ENCODE peak calls at places on chromosome 2, in nine cellular contexts. J is caudate nucleus; I is IMR-90; X is cardiac fibroblast; R is GM19239; C is activated CD4-positive, alpha-beta T cell treated with anti-CD3 and anti-CD28 coated beads, Interleukin-2, amount 10 ng/mL, durations not matched to agents 24 days and 14 days; F is left ventricle myocardium superior; G is PC-9; D is choroid plexus epithelial cell. Y is an unnamed sample.

GRCh38 chr2:23385748-23386421 is 906 bp downstream of the KLHL29 start:
- DNase-seq in J (no peak), I (no peak), X (peak; percentile 30), R (no peak), C (peak; percentile 72), F (peak; percentile 52), G (peak; percentile 19), D (no peak), Y (peak; percentile 54)

GRCh38 chr2:4937550-4937949 is 754.6 kb upstream of the SOX11 start:
- DNase-seq in J (no peak), I (no peak), X (no peak), R (no peak), C (no peak), F (no peak), G (no peak), D (peak; percentile 77), Y (peak; percentile 57)

GRCh38 chr2:223723954-223724411 is 113.4 kb downstream of the AP1S3 start:
- DNase-seq in J (no peak), I (no peak), X (no peak), R (no peak), C (no peak), F (no peak), G (no peak), D (no peak), Y (no peak)

GRCh38 chr2:209472386-209472832 is 48.6 kb downstream of the MAP2 start:
- DNase-seq in J (no peak), I (peak; percentile 69), X (peak; percentile 86), R (no peak), C (no peak), F (no peak), G (peak; percentile 6), D (peak; percentile 89), Y (no peak)

GRCh38 chr2:146837857-146838256 is 1007.0 kb upstream of the ACVR2A start:
- DNase-seq in J (no peak), I (no peak), X (no peak), R (no peak), C (no peak), F (no peak), G (peak; percentile 27), D (no peak), Y (no peak)

GRCh38 chr2:154836622-154837021 is 138.1 kb downstream of the KCNJ3 start:
- DNase-seq in J (no peak), I (no peak), X (no peak), R (no peak), C (no peak), F (no peak), G (no peak), D (no peak), Y (no peak)

GRCh38 chr2:112138143-112139032 is at the start of gene FBLN7:
- DNase-seq in J (no peak), I (no peak), X (peak; percentile 27), R (no peak), C (peak; percentile 62), F (no peak), G (peak; percentile 16), D (peak; percentile 11), Y (peak; percentile 15)

GRCh38 chr2:151258121-151258520 is 3.5 kb downstream of the RBM43 start:
- DNase-seq in J (no peak), I (peak; percentile 91), X (peak; percentile 83), R (no peak), C (no peak), F (no peak), G (no peak), D (peak; percentile 94), Y (no peak)

GRCh38 chr2:20067992-20068727 is 16.7 kb upstream of the LAPTM4A start:
- DNase-seq in J (no peak), I (peak; percentile 96), X (peak; percentile 87), R (no peak), C (no peak), F (no peak), G (no peak), D (peak; percentile 95), Y (no peak)

GRCh38 chr2:10659898-10660568 is 29.7 kb downstream of the NOL10 start:
- DNase-seq in J (no peak), I (peak; percentile 90), X (peak; percentile 80), R (no peak), C (peak; percentile 84), F (peak; percentile 65), G (peak; percentile 76), D (peak; percentile 88), Y (peak; percentile 76)

GRCh38 chr2:232073699-232074098 is 112.2 kb downstream of the DIS3L2 start:
- DNase-seq in J (no peak), I (no peak), X (no peak), R (no peak), C (no peak), F (no peak), G (no peak), D (no peak), Y (no peak)

GRCh38 chr2:237227190-237227988 is 141.7 kb downstream of the COPS8 start:
- DNase-seq in J (no peak), I (peak; percentile 97), X (peak; percentile 87), R (no peak), C (peak; percentile 59), F (no peak), G (peak; percentile 46), D (peak; percentile 92), Y (peak; percentile 68)

GRCh38 chr2:218216674-218217365 is at the start of gene ARPC2:
- DNase-seq in J (peak; percentile 93), I (peak; percentile 97), X (peak; percentile 97), R (peak; percentile 80), C (peak; percentile 99), F (peak; percentile 98), G (peak; percentile 91), D (peak; percentile 97), Y (peak; percentile 91)

GRCh38 chr2:206193643-206194382 is 34.1 kb downstream of the EEF1B2 start:
- DNase-seq in J (no peak), I (no peak), X (peak; percentile 32), R (no peak), C (no peak), F (no peak), G (no peak), D (no peak), Y (no peak)

GRCh38 chr2:191675807-191676667 is 1.9 kb upstream of the NABP1 start:
- DNase-seq in J (peak; percentile 10), I (no peak), X (peak; percentile 43), R (no peak), C (peak; percentile 91), F (peak; percentile 33), G (no peak), D (peak; percentile 57), Y (no peak)

GRCh38 chr2:24818721-24819167 is 25.5 kb downstream of the CENPO start:
- DNase-seq in J (no peak), I (peak; percentile 63), X (peak; percentile 42), R (no peak), C (no peak), F (no peak), G (no peak), D (peak; percentile 62), Y (no peak)

GRCh38 chr2:39431592-39432316 is 5.3 kb downstream of the MAP4K3 start:
- DNase-seq in J (no peak), I (peak; percentile 45), X (peak; percentile 58), R (no peak), C (no peak), F (no peak), G (no peak), D (peak; percentile 66), Y (no peak)

GRCh38 chr2:239433777-239434396 is 33.1 kb upstream of the HDAC4 start:
- DNase-seq in J (no peak), I (peak; percentile 71), X (no peak), R (no peak), C (no peak), F (no peak), G (no peak), D (no peak), Y (no peak)

GRCh38 chr2:195639959-195640358 is 17.1 kb upstream of the SLC39A10 start:
- DNase-seq in J (no peak), I (no peak), X (no peak), R (no peak), C (no peak), F (no peak), G (no peak), D (no peak), Y (no peak)

GRCh38 chr2:106701134-106701994 is 184.6 kb downstream of the ST6GAL2 start:
- DNase-seq in J (no peak), I (no peak), X (no peak), R (no peak), C (no peak), F (no peak), G (no peak), D (no peak), Y (no peak)

GRCh38 chr2:150532883-150533282 is 45.4 kb upstream of the RND3 start:
- DNase-seq in J (no peak), I (peak; percentile 82), X (peak; percentile 61), R (no peak), C (no peak), F (no peak), G (no peak), D (peak; percentile 81), Y (no peak)

GRCh38 chr2:17557596-17557995 is 17.1 kb downstream of the VSNL1 start:
- DNase-seq in J (no peak), I (no peak), X (no peak), R (no peak), C (no peak), F (no peak), G (no peak), D (no peak), Y (no peak)

GRCh38 chr2:162828545-162828944 is 10.0 kb downstream of the KCNH7 start:
- DNase-seq in J (no peak), I (no peak), X (no peak), R (no peak), C (no peak), F (no peak), G (no peak), D (no peak), Y (no peak)

GRCh38 chr2:179252439-179252838 is 12.2 kb downstream of the SESTD1 start:
- DNase-seq in J (no peak), I (no peak), X (no peak), R (no peak), C (no peak), F (no peak), G (no peak), D (no peak), Y (no peak)

GRCh38 chr2:218882463-218882821 is 1.8 kb downstream of the WNT10A start:
- DNase-seq in J (no peak), I (no peak), X (no peak), R (no peak), C (no peak), F (no peak), G (no peak), D (no peak), Y (no peak)

GRCh38 chr2:28583899-28584553 is 88.2 kb downstream of the PLB1 start:
- DNase-seq in J (peak; percentile 84), I (peak; percentile 97), X (peak; percentile 90), R (no peak), C (peak; percentile 82), F (peak; percentile 73), G (peak; percentile 83), D (peak; percentile 96), Y (peak; percentile 89)

GRCh38 chr2:69012310-69013122 is 463 bp upstream of the ANTXR1 start:
- DNase-seq in J (peak; percentile 54), I (peak; percentile 76), X (no peak), R (peak; percentile 36), C (peak; percentile 83), F (peak; percentile 83), G (peak; percentile 57), D (peak; percentile 78), Y (peak; percentile 69)

GRCh38 chr2:19682493-19682892 is 219.3 kb downstream of the TTC32 start:
- DNase-seq in J (no peak), I (peak; percentile 31), X (no peak), R (no peak), C (no peak), F (no peak), G (no peak), D (no peak), Y (no peak)

GRCh38 chr2:64274399-64275173 is 130.4 kb upstream of the PELI1 start:
- DNase-seq in J (no peak), I (no peak), X (no peak), R (no peak), C (no peak), F (no peak), G (no peak), D (no peak), Y (no peak)

GRCh38 chr2:124908411-124908810 is 883.3 kb downstream of the CNTNAP5 start:
- DNase-seq in J (no peak), I (no peak), X (peak; percentile 26), R (no peak), C (no peak), F (no peak), G (no peak), D (peak; percentile 1), Y (no peak)

GRCh38 chr2:2413525-2413924 is 82.5 kb upstream of the MYT1L start:
- DNase-seq in J (no peak), I (no peak), X (no peak), R (no peak), C (no peak), F (no peak), G (no peak), D (no peak), Y (no peak)